ENCODE peak calls at places on chromosome 5, in four cellular contexts. N, E, M and C are unnamed samples.

GRCh38 chr5:10352404-10353240 is 873 bp upstream of the MARCHF6 start:
- DNase-seq in E (peak), M (no peak), N (no peak), C (peak)

GRCh38 chr5:178221857-178222256 is 10.7 kb downstream of the PHYKPL start:
- DNase-seq in N (no peak), M (no peak), E (no peak), C (no peak)

GRCh38 chr5:116733995-116734716 is 159.5 kb upstream of the SEMA6A start:
- DNase-seq in E (peak), M (peak), N (no peak), C (no peak)

GRCh38 chr5:168494057-168494555 is 7.8 kb downstream of the RARS1 start:
- DNase-seq in N (no peak), E (no peak), M (no peak), C (no peak)

GRCh38 chr5:170269579-170269978 is 28.0 kb downstream of the LCP2 start:
- DNase-seq in E (no peak), M (no peak), N (no peak), C (no peak)

GRCh38 chr5:83026507-83026906 is 50.7 kb downstream of the TMEM167A start:
- DNase-seq in M (no peak), E (peak), N (peak), C (no peak)

GRCh38 chr5:156396063-156396829 is 69.3 kb downstream of the SGCD start:
- DNase-seq in E (no peak), N (no peak), M (no peak), C (peak)

GRCh38 chr5:154677921-154678320 is 77.3 kb upstream of the LARP1 start:
- DNase-seq in N (no peak), M (no peak), E (peak), C (peak)

GRCh38 chr5:2691530-2691929 is 59.9 kb downstream of the IRX2 start:
- DNase-seq in E (no peak), N (no peak), M (no peak), C (no peak)

GRCh38 chr5:136191304-136192014 is 1.5 kb downstream of the SMIM32 start:
- DNase-seq in E (peak), N (peak), M (no peak), C (peak)

GRCh38 chr5:15391648-15392392 is 108.2 kb upstream of the FBXL7 start:
- DNase-seq in M (no peak), E (peak), N (no peak), C (no peak)

GRCh38 chr5:180644825-180645608 is 4.4 kb downstream of the FLT4 start:
- DNase-seq in E (no peak), N (peak), M (peak), C (no peak)

GRCh38 chr5:172775326-172776234 is 4.6 kb upstream of the DUSP1 start:
- DNase-seq in E (peak), N (no peak), M (no peak), C (peak)

GRCh38 chr5:81856948-81857928 is 106.3 kb upstream of the SSBP2 start:
- DNase-seq in M (peak), E (peak), N (peak), C (no peak)

GRCh38 chr5:168916852-168917251 is 337.7 kb upstream of the PANK3 start:
- DNase-seq in M (no peak), N (no peak), E (no peak), C (no peak)

GRCh38 chr5:127813633-127814171 is 110.5 kb downstream of the CCDC192 start:
- DNase-seq in N (no peak), E (no peak), M (no peak), C (peak)

GRCh38 chr5:82234880-82235279 is 43.3 kb downstream of the RPS23 start:
- DNase-seq in E (no peak), N (no peak), M (no peak), C (no peak)

GRCh38 chr5:159048298-159048697 is 51.4 kb downstream of the EBF1 start:
- DNase-seq in E (no peak), N (no peak), M (no peak), C (no peak)

GRCh38 chr5:181190711-181191525 is 14.1 kb downstream of the TRIM7 start:
- DNase-seq in E (no peak), M (no peak), N (no peak), C (no peak)

GRCh38 chr5:67561145-67561932 is 364.7 kb upstream of the CD180 start:
- DNase-seq in M (no peak), E (no peak), N (no peak), C (no peak)

GRCh38 chr5:95810305-95811125 is 12.0 kb downstream of the GLRX start:
- DNase-seq in M (no peak), N (no peak), E (no peak), C (peak)

GRCh38 chr5:74040065-74040551 is 414.1 kb downstream of the ARHGEF28 start:
- DNase-seq in E (no peak), M (no peak), N (no peak), C (peak)

GRCh38 chr5:68216737-68217231 is 1.2 kb downstream of the PIK3R1 start:
- DNase-seq in E (no peak), M (no peak), N (no peak), C (peak)

GRCh38 chr5:37437716-37438115 is 58.6 kb downstream of the WDR70 start:
- DNase-seq in M (no peak), N (no peak), E (no peak), C (peak)

GRCh38 chr5:142024771-142025304 is 12.0 kb upstream of the GNPDA1 start:
- DNase-seq in M (peak), E (peak), N (peak), C (peak)

GRCh38 chr5:173925449-173926071 is 37.4 kb downstream of the CPEB4 start:
- DNase-seq in M (no peak), N (no peak), E (peak), C (peak)

GRCh38 chr5:91443761-91444467 is 60.8 kb upstream of the ARRDC3 start:
- DNase-seq in E (peak), N (no peak), M (no peak), C (peak)

GRCh38 chr5:133383580-133383939 is 228.8 kb downstream of the FSTL4 start:
- DNase-seq in M (no peak), N (peak), E (no peak), C (no peak)

GRCh38 chr5:93349613-93350012 is 231.4 kb downstream of the NR2F1-AS1 start:
- DNase-seq in M (no peak), N (no peak), E (no peak), C (peak)

GRCh38 chr5:152462021-152462721 is 57.1 kb upstream of the NMUR2 start:
- DNase-seq in M (no peak), E (peak), N (no peak), C (no peak)

GRCh38 chr5:135834639-135835529 is at the start of gene SLC25A48:
- DNase-seq in N (peak), E (peak), M (peak), C (peak)

DNA sequence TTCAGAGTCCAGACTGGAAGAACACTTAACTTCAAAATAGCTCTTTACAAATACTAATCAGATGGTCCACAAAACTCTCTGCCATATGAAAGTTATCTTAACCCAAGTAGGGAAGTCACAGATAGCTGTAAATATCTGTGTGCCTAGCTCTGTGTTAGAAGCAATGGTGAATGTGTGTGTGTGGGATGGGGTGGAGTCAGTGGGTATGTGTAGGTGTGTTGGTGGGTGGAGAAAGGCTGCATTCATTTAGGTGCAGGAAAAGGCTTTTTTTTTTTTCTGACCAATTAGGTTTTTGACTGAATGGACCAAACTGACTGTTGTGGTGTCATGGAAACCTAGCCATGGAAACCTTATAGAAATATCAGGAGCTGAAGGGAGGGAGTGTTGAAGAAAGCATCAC is 156.1 kb upstream of the NR3C1 start:
- DNase-seq in N (no peak), M (no peak), E (no peak), C (no peak)
- H4K5ac ChIP-seq in N (no peak), M (no peak), E (no peak), C (no peak)

GRCh38 chr5:134446938-134447337 is 35.3 kb upstream of the CDKN2AIPNL start:
- DNase-seq in M (no peak), N (no peak), E (peak), C (no peak)

GRCh38 chr5:134449167-134449566 is 37.5 kb upstream of the CDKN2AIPNL start:
- DNase-seq in M (no peak), E (no peak), N (no peak), C (no peak)

GRCh38 chr5:134445841-134446818 is 34.4 kb upstream of the CDKN2AIPNL start:
- DNase-seq in N (no peak), E (no peak), M (no peak), C (no peak)

GRCh38 chr5:134447815-134448520 is 36.3 kb upstream of the CDKN2AIPNL start:
- DNase-seq in N (no peak), M (no peak), E (no peak), C (no peak)

GRCh38 chr5:134444941-134445471 is 33.3 kb upstream of the CDKN2AIPNL start:
- DNase-seq in E (no peak), M (no peak), N (no peak), C (no peak)
- H4K5ac ChIP-seq in E (no peak), M (no peak), N (no peak), C (no peak)

DNA sequence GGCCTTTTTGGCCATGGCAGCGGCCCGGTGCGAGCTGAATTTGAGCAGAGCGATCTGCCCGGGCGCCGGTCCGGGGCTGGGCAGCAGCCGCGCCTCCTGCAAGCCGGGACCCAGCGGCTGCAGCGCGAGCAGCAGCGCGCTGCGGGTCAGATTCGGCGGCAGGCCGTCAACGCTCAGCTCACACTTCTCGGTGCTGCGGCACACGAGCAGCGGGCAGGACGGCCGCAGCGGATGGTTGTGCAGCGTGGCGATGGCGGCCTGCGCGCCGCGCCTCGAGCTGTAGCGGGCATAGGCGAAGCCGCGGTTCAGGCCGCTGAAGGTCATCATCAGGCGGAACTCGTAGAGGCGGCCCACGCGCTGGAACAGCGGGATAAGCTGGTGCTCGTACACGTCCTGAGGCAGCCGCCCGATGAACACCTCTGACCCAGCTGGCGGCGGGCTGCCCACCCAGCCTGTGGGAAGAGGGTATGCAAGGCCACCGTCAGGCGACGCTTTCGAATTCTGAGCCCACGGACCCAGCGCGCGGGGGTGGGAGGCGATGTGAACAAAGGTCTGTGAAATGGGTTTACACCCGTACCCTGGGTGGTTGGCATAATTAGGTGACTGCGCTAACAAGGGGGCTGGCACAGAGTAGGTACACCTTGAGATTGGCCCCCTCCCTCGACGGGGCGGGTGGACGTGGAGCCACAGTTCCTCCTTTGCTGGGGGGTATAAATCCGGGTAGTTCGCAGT is 755 bp downstream of the DND1 start:
- DNase-seq in M (peak), N (peak), E (no peak), C (no peak)
- H4K5ac ChIP-seq in M (no peak), N (no peak), E (no peak), C (no peak)

GRCh38 chr5:62385816-62386400 is 17.8 kb downstream of the DIMT1 start:
- DNase-seq in N (no peak), E (no peak), M (no peak), C (no peak)
- H4K5ac ChIP-seq in N (no peak), E (no peak), M (no peak), C (no peak)